ENCODE peak calls at places on chromosome 15, in eight cellular contexts. One of them, this sample, is unnamed.

GRCh38 chr15:89912145-89912673 is 543 bp downstream of the ARPIN start:
- DNase-seq in neural progenitor cell: peak; percentile 58
- DNase-seq in endodermal cell: peak; percentile 80
- DNase-seq in NCI-H1092: no peak
- DNase-seq in omental fat pad: no peak
- DNase-seq in ovary: peak; percentile 33
- DNase-seq in aorta: peak; percentile 67
- DNase-seq in EL: peak; percentile 37
- DNase-seq in this sample: peak; percentile 46

GRCh38 chr15:96327155-96327741 is 3.3 kb upstream of the NR2F2 start:
- DNase-seq in neural progenitor cell: peak; percentile 75
- DNase-seq in endodermal cell: peak; percentile 62
- DNase-seq in NCI-H1092: no peak
- DNase-seq in omental fat pad: no peak
- DNase-seq in ovary: no peak
- DNase-seq in aorta: no peak
- DNase-seq in EL: peak; percentile 89
- DNase-seq in this sample: peak; percentile 75

GRCh38 chr15:71279757-71280141 is 164.5 kb downstream of the THSD4 start:
- DNase-seq in neural progenitor cell: no peak
- DNase-seq in endodermal cell: no peak
- DNase-seq in NCI-H1092: no peak
- DNase-seq in omental fat pad: no peak
- DNase-seq in ovary: no peak
- DNase-seq in aorta: no peak
- DNase-seq in EL: no peak
- DNase-seq in this sample: no peak

GRCh38 chr15:59539799-59540198 is 71.8 kb upstream of the GCNT3 start:
- DNase-seq in neural progenitor cell: no peak
- DNase-seq in endodermal cell: no peak
- DNase-seq in NCI-H1092: no peak
- DNase-seq in omental fat pad: no peak
- DNase-seq in ovary: no peak
- DNase-seq in aorta: no peak
- DNase-seq in EL: no peak
- DNase-seq in this sample: no peak

GRCh38 chr15:75891895-75892294 is 11.8 kb upstream of the FBXO22 start:
- DNase-seq in neural progenitor cell: no peak
- DNase-seq in endodermal cell: no peak
- DNase-seq in NCI-H1092: no peak
- DNase-seq in omental fat pad: no peak
- DNase-seq in ovary: no peak
- DNase-seq in aorta: no peak
- DNase-seq in EL: peak; percentile 84
- DNase-seq in this sample: no peak

GRCh38 chr15:82139823-82140268 is 94.0 kb upstream of the MEX3B start:
- DNase-seq in neural progenitor cell: peak; percentile 60
- DNase-seq in endodermal cell: no peak
- DNase-seq in NCI-H1092: no peak
- DNase-seq in omental fat pad: no peak
- DNase-seq in ovary: no peak
- DNase-seq in aorta: no peak
- DNase-seq in EL: peak; percentile 64
- DNase-seq in this sample: peak; percentile 85

GRCh38 chr15:60091150-60091549 is 87.0 kb downstream of the FOXB1 start:
- DNase-seq in neural progenitor cell: no peak
- DNase-seq in endodermal cell: no peak
- DNase-seq in NCI-H1092: no peak
- DNase-seq in omental fat pad: no peak
- DNase-seq in ovary: no peak
- DNase-seq in aorta: no peak
- DNase-seq in EL: peak; percentile 97
- DNase-seq in this sample: no peak

GRCh38 chr15:31091531-31091930 is 10.0 kb downstream of the TRPM1 start:
- DNase-seq in neural progenitor cell: no peak
- DNase-seq in endodermal cell: no peak
- DNase-seq in NCI-H1092: no peak
- DNase-seq in omental fat pad: no peak
- DNase-seq in ovary: no peak
- DNase-seq in aorta: no peak
- DNase-seq in EL: peak; percentile 77
- DNase-seq in this sample: no peak

GRCh38 chr15:73809728-73810501 is 56.8 kb upstream of the INSYN1 start:
- DNase-seq in neural progenitor cell: no peak
- DNase-seq in endodermal cell: no peak
- DNase-seq in NCI-H1092: peak; percentile 16
- DNase-seq in omental fat pad: no peak
- DNase-seq in ovary: no peak
- DNase-seq in aorta: no peak
- DNase-seq in EL: no peak
- DNase-seq in this sample: no peak

This sample was measured in GM23338.